ENCODE peak calls at places on chromosome 1, in ten cellular contexts. V is tibial artery; K is upper lobe of right lung; J is cardiac fibroblast; H is AG10803; W is right atrium auricular region; G is choroid plexus epithelial cell; D is CD4-positive, alpha-beta T cell; N is hepatocyte; S is MCF 10A. A is an unnamed sample.

GRCh38 chr1:69513621-69514020 is 54.1 kb upstream of the LRRC7 start:
- DNase-seq in J (peak; percentile 63), K (no peak), W (no peak), G (peak; percentile 54), D (no peak), V (no peak), H (peak; percentile 54), N (no peak), S (no peak), A (no peak)

GRCh38 chr1:61753998-61754508 is 11.8 kb downstream of the PATJ start:
- DNase-seq in N (no peak), G (no peak), W (no peak), J (no peak), K (no peak), S (no peak), H (no peak), D (no peak), V (no peak), A (no peak)

GRCh38 chr1:3219005-3219724 is 150.2 kb downstream of the PRDM16 start:
- DNase-seq in V (peak; percentile 90), D (no peak), S (no peak), N (peak; percentile 89), K (peak; percentile 86), H (peak; percentile 29), J (peak; percentile 6), W (peak; percentile 72), G (peak; percentile 4), A (no peak)

GRCh38 chr1:209674957-209675566 is at the start of gene G0S2:
- DNase-seq in V (no peak), G (peak; percentile 50), N (peak; percentile 70), W (peak; percentile 79), K (peak; percentile 82), S (no peak), H (peak; percentile 39), J (peak; percentile 39), D (no peak), A (no peak)

GRCh38 chr1:94071956-94072355 is 49.0 kb downstream of the ABCA4 start:
- DNase-seq in D (no peak), K (no peak), N (no peak), J (no peak), W (no peak), H (no peak), S (no peak), G (peak; percentile 45), V (no peak), A (no peak)

GRCh38 chr1:154479764-154480421 is 22.1 kb upstream of the TDRD10 start:
- DNase-seq in G (peak; percentile 90), D (peak; percentile 30), S (peak; percentile 92), N (peak; percentile 87), V (no peak), K (no peak), J (peak; percentile 92), H (peak; percentile 81), W (peak; percentile 80), A (no peak)

GRCh38 chr1:10754571-10755329 is 41.7 kb downstream of the CASZ1 start:
- DNase-seq in W (no peak), N (no peak), J (no peak), V (no peak), H (peak; percentile 52), G (no peak), S (no peak), K (no peak), D (no peak), A (no peak)

GRCh38 chr1:114130846-114131525 is 22.7 kb downstream of the SYT6 start:
- DNase-seq in J (no peak), H (no peak), N (no peak), D (no peak), G (no peak), W (no peak), V (peak; percentile 23), S (no peak), K (no peak), A (no peak)

GRCh38 chr1:22228505-22228911 is 85.6 kb upstream of the WNT4 start:
- DNase-seq in H (no peak), N (peak; percentile 52), G (peak; percentile 21), J (no peak), S (no peak), D (no peak), V (no peak), W (no peak), K (no peak), A (no peak)

GRCh38 chr1:22234631-22235030 is 91.7 kb upstream of the WNT4 start:
- DNase-seq in N (no peak), G (no peak), D (no peak), W (no peak), V (no peak), J (no peak), K (no peak), S (no peak), H (no peak), A (no peak)

GRCh38 chr1:22231068-22231593 is 88.2 kb upstream of the WNT4 start:
- DNase-seq in H (no peak), V (no peak), D (no peak), N (no peak), S (no peak), J (no peak), W (no peak), G (no peak), K (no peak), A (no peak)

GRCh38 chr1:22229374-22229773 is 86.5 kb upstream of the WNT4 start:
- DNase-seq in K (no peak), W (no peak), D (no peak), S (peak; percentile 59), N (peak; percentile 77), V (no peak), J (peak; percentile 77), H (no peak), G (peak; percentile 61), A (no peak)

GRCh38 chr1:22231995-22232690 is 89.2 kb upstream of the WNT4 start:
- DNase-seq in J (no peak), G (no peak), W (no peak), H (no peak), V (no peak), K (no peak), S (no peak), N (no peak), D (no peak), A (no peak)
- TF ChIP-seq CTCF in J (peak; percentile 7), G (peak; percentile 35), W (no peak), H (no peak), V (no peak), K (no peak), S (no peak), N (no peak), D (no peak), A (no peak)

GRCh38 chr1:84434756-84435142 is 36.5 kb downstream of the DNASE2B start:
- DNase-seq in G (peak; percentile 31), H (no peak), N (no peak), W (no peak), V (no peak), K (no peak), S (no peak), D (no peak), J (peak; percentile 35), A (no peak)

GRCh38 chr1:84434081-84434755 is 35.9 kb downstream of the DNASE2B start:
- DNase-seq in H (no peak), W (no peak), V (no peak), S (no peak), N (no peak), D (no peak), J (no peak), G (no peak), K (no peak), A (no peak)

GRCh38 chr1:84435159-84435558 is 36.9 kb downstream of the DNASE2B start:
- DNase-seq in D (no peak), S (no peak), J (no peak), H (no peak), G (peak; percentile 15), N (no peak), K (no peak), W (no peak), V (no peak), A (no peak)

GRCh38 chr1:84430519-84430918 is 32.2 kb downstream of the DNASE2B start:
- DNase-seq in K (no peak), S (no peak), J (no peak), G (no peak), W (no peak), H (no peak), N (no peak), D (no peak), V (no peak), A (no peak)

DNA sequence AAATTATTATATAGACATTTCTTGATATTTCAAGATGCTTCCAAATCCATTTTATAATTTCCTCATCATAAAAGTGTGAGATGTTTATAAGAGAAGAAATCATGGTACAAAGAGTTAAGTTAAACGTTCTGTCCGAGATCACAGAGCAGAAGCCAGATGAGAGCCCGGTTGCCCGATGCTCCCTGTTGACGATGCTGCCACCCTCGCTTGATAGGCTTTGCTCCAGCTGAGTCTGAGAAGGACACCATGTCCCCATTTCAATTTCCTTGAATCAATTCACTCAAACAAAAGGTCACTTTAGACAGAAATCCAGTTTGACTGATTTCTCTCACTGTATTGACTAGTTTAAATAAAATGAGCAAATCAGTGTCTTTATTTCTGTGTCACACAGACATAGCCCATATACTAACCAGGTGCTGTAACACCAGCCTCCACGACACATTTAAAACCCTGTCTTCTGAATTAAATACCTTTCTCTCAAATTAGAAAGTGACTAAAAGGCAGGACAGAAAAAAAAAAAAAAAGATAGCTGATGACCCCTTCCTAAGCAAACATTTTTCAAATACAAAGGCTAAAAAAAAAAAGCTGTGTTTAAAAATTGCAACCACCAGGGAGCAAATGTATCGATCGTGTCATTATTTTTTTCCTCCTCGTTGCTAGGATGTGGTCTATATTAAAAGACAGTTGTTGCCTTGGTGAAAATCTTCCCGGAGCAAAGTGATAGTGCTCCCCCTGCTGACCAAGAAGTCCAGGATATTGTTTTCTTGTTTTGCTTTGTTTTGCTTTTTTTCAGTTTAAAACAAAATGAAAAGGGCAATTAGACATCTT is 35.2 kb downstream of the DNASE2B start:
- DNase-seq in N (peak; percentile 74), H (peak; percentile 79), K (no peak), S (peak; percentile 70), W (no peak), V (peak; percentile 71), D (peak; percentile 35), G (peak; percentile 86), J (peak; percentile 90), A (peak; percentile 15)
- TF ChIP-seq CTCF in N (peak; percentile 89), H (peak; percentile 88), K (peak; percentile 77), S (peak; percentile 61), W (peak; percentile 48), V (peak; percentile 85), D (peak; percentile 85), G (peak; percentile 83), J (peak; percentile 67), A (peak; percentile 89)

GRCh38 chr1:15016001-15016400 is 137.5 kb upstream of the TMEM51 start:
- DNase-seq in K (no peak), V (no peak), G (no peak), J (no peak), D (no peak), S (no peak), H (no peak), W (no peak), N (no peak), A (no peak)
- TF ChIP-seq CTCF in K (no peak), V (no peak), G (no peak), J (no peak), D (no peak), S (no peak), H (no peak), W (no peak), N (no peak), A (no peak)

DNA sequence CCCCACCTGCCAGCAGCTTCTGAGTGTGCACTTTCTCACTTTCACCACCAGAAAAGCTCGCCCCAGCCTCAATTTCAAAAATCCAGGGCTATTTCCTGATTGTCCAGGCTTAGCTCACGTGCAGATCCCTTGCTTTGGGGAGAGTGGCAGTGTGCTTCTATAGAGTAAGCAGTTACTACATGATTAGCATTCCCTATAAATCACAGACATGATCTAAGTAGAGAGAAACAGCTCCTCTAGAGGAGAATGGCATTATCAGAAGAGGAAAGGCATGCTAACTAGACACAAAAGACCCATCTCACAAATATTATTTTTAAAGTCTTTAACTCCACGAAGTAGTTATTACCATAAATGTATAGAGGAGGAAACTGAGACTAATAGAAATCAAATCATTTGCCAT is 455.9 kb upstream of the PKN2 start:
- DNase-seq in W (no peak), N (peak; percentile 14), G (no peak), H (no peak), S (no peak), J (no peak), K (no peak), D (no peak), V (no peak), A (no peak)
- TF ChIP-seq CTCF in W (no peak), N (peak; percentile 35), G (no peak), H (peak; percentile 9), S (no peak), J (no peak), K (no peak), D (no peak), V (no peak), A (no peak)